ENCODE peak calls at places on chromosome 21, in five cellular contexts. L is HepG2, V is GM12891, D is H1, C is GM12878. H is an unnamed sample.
A peak's percentile ranks its signal among the peaks of the same experiment; 100 is the strongest.

GRCh38 chr21:38811257-38811656 is 5.5 kb downstream of the ETS2 start:
- DNase-seq in L (no peak), V (no peak), D (no peak), C (no peak), H (no peak)

GRCh38 chr21:34986561-34987533 is 62.3 kb downstream of the RUNX1 start:
- DNase-seq in L (peak; percentile 84), V (peak; percentile 20), D (peak; percentile 15), C (peak; percentile 72), H (no peak)

GRCh38 chr21:40386301-40386911 is 460.6 kb downstream of the DSCAM start:
- DNase-seq in L (no peak), V (no peak), D (peak; percentile 21), C (no peak), H (no peak)

GRCh38 chr21:17688912-17689874 is 76.5 kb upstream of the BTG3 start:
- DNase-seq in L (peak; percentile 33), V (no peak), D (no peak), C (no peak), H (no peak)

GRCh38 chr21:41119901-41120300 is 48.1 kb upstream of the BACE2 start:
- DNase-seq in L (no peak), V (no peak), D (no peak), C (no peak), H (no peak)

GRCh38 chr21:25457411-25457810 is 149.9 kb downstream of the MRPL39 start:
- DNase-seq in L (no peak), V (no peak), D (no peak), C (peak; percentile 83), H (no peak)

GRCh38 chr21:42350271-42350885 is 416 bp downstream of the TFF2 start:
- DNase-seq in L (no peak), V (no peak), D (no peak), C (no peak), H (no peak)

GRCh38 chr21:40793057-40793456 is 53.9 kb downstream of the DSCAM start:
- DNase-seq in L (no peak), V (no peak), D (no peak), C (no peak), H (no peak)

GRCh38 chr21:46600978-46601377 is 3.9 kb downstream of the S100B start:
- DNase-seq in L (no peak), V (no peak), D (no peak), C (no peak), H (no peak)

GRCh38 chr21:27134513-27134912 is 167.6 kb upstream of the ADAMTS5 start:
- DNase-seq in L (no peak), V (no peak), D (no peak), C (no peak), H (no peak)

DNA sequence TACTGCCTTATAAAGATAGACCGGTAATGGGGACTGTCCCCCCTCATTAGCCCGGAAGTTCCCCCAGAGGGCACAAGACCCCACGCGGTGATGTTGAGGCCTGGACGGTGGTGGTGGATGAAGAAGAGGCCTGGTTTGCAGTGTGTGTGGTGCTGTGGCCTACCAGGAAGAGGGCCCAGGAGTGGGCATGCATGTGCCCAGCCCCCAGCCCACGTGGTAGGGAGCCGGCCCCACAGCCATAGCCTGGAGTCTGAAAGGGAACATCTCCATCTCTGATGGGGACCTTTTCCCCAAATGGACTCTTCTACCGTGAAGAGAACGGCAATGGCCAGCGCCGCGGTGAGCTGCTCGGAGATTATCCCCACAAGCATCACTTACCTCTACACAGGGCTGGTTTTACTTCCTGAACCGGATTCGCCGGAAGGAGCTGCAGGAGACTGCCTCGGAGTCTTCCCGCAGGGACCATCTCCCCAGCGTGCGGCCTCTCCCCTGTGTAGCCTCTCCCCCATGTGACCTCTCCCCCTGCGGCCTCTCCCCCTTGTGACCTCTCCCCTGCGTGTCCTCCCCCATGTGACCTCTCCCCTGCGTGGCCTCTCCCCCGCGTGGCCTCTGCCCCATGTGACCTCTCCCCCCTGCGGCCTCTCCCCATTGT is 20.6 kb downstream of the RRP1 start:
- DNase-seq in L (no peak), V (no peak), D (no peak), C (no peak), H (no peak)
- TF ChIP-seq POLR2A in L (no peak), V (no peak), D (no peak), C (no peak), H (no peak)

DNA sequence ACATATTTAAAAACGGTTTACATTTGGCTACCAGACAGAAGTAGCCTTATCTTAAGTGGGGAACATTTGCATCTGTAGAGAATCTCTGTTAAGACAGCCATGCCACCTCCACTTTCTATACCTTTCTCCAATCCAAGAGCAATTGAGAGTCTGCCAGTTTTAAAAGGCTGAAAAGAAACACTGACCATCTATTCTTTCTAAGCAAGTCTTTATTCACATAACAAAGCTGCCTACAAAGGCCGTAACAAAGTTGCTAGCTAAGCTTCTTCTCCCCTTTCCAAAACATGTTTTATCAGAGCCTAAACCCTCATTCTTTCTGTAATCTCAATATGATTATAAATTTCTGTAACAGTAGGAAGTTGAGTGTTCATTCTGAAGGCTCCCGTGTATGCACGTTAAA is 1078.3 kb downstream of the NCAM2 start:
- DNase-seq in L (no peak), V (no peak), D (no peak), C (no peak), H (no peak)
- TF ChIP-seq TAF1 in L (no peak), V (no peak), D (no peak), C (no peak), H (no peak)

DNA sequence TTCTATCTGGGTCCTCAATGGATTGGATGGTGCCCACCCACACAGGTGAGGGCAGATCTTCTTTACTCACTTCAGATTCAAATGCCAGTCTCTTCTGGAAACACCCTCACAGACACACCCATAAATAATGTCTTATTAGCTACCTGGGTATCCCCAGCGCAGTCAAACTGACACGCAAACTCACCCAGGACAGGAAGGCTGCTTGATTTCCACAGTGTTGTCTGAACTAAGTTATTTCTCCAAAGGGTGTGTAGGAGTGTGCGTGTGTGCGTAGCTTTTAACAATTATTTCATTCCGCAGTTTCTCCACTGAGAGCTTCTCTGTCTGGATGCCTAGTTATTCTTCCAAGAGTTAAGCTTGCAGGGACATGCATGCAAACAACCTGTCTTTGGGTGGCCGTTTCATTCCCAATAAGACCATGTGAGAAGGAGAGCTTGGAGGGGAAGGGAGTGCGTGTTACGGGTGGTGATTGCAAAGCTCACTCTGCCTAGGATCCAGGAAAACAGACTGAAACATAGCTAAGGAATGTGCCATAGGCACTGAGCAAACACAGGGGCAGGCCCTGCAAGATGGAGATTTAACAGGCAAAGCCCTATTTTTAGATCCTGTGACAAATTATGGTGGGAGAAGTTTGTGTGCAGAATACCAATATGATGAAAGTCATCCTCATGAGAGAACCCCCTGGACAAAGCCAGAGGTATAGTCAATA is 269.7 kb downstream of the DYRK1A start:
- DNase-seq in L (no peak), V (no peak), D (no peak), C (no peak), H (no peak)
- TF ChIP-seq POLR2AphosphoS5 in L (no peak), V (no peak), D (no peak), C (no peak), H (no peak)

GRCh38 chr21:45323487-45324380 is 36.0 kb upstream of the POFUT2 start:
- DNase-seq in L (no peak), V (no peak), D (no peak), C (no peak), H (no peak)

GRCh38 chr21:45324430-45325205 is 36.9 kb upstream of the POFUT2 start:
- DNase-seq in L (no peak), V (no peak), D (no peak), C (no peak), H (no peak)

GRCh38 chr21:45326834-45327457 is 39.3 kb upstream of the POFUT2 start:
- DNase-seq in L (no peak), V (no peak), D (no peak), C (no peak), H (no peak)

GRCh38 chr21:45326169-45326833 is 38.6 kb upstream of the POFUT2 start:
- DNase-seq in L (no peak), V (no peak), D (no peak), C (no peak), H (no peak)

GRCh38 chr21:45325206-45326168 is 37.8 kb upstream of the POFUT2 start:
- DNase-seq in L (no peak), V (no peak), D (no peak), C (no peak), H (no peak)
- TF ChIP-seq POLR2A in L (no peak), V (no peak), D (no peak), C (no peak), H (no peak)